ENCODE peak calls at places on chromosomes 1 and 21, in four cellular contexts. Z is WTC11, C is K562, G is HepG2. I is an unnamed sample.

GRCh38 chr1:58755468-58755872 is 28.4 kb downstream of the JUN start:
- DNase-seq in C (no peak), G (peak; percentile 83), Z (no peak), I (peak; percentile 33)

GRCh38 chr1:39154553-39155361 is 49.7 kb upstream of the MACF1 start:
- DNase-seq in Z (no peak), C (no peak), G (peak; percentile 57), I (no peak)

GRCh38 chr1:58727363-58727762 is 27.5 kb upstream of the MYSM1 start:
- DNase-seq in C (no peak), Z (no peak), G (peak; percentile 78), I (no peak)

GRCh38 chr1:184287001-184287400 is 99.8 kb upstream of the C1orf21 start:
- DNase-seq in Z (no peak), G (no peak), C (no peak), I (no peak)

GRCh38 chr1:59029768-59030167 is 245.9 kb upstream of the JUN start:
- DNase-seq in G (no peak), Z (no peak), C (no peak), I (no peak)

GRCh38 chr1:247357062-247357780 is 25.6 kb upstream of the ZNF496 start:
- DNase-seq in G (no peak), Z (no peak), C (no peak), I (no peak)

GRCh38 chr21:36678538-36678937 is 20.4 kb upstream of the SIM2 start:
- DNase-seq in Z (no peak), G (no peak), C (no peak), I (no peak)

GRCh38 chr21:45937721-45938452 is 43.7 kb upstream of the COL6A1 start:
- DNase-seq in Z (no peak), C (no peak), G (no peak), I (no peak)

GRCh38 chr1:224058303-224058702 is 55.6 kb upstream of the FBXO28 start:
- DNase-seq in G (no peak), C (no peak), Z (no peak), I (no peak)

GRCh38 chr21:36749935-36750578 is 51.1 kb downstream of the SIM2 start:
- DNase-seq in G (no peak), C (no peak), Z (peak; percentile 79), I (no peak)

GRCh38 chr1:112937070-112937469 is 18.9 kb downstream of the SLC16A1 start:
- DNase-seq in C (no peak), Z (no peak), G (no peak), I (no peak)

GRCh38 chr1:22319608-22320007 is 132.0 kb upstream of the ZBTB40 start:
- DNase-seq in C (no peak), Z (no peak), G (no peak), I (no peak)

GRCh38 chr1:22318279-22318983 is 133.2 kb upstream of the ZBTB40 start:
- DNase-seq in G (no peak), C (no peak), Z (peak; percentile 76), I (no peak)

GRCh38 chr1:22315315-22316078 is 136.2 kb upstream of the ZBTB40 start:
- DNase-seq in C (no peak), G (no peak), Z (no peak), I (no peak)

GRCh38 chr1:22317920-22318243 is 133.8 kb upstream of the ZBTB40 start:
- DNase-seq in C (no peak), Z (no peak), G (no peak), I (no peak)

GRCh38 chr1:22317231-22317919 is 134.3 kb upstream of the ZBTB40 start:
- DNase-seq in Z (peak; percentile 76), C (peak; percentile 86), G (no peak), I (no peak)
- TF ChIP-seq CREM in Z (no peak), C (no peak), G (no peak), I (no peak)

DNA sequence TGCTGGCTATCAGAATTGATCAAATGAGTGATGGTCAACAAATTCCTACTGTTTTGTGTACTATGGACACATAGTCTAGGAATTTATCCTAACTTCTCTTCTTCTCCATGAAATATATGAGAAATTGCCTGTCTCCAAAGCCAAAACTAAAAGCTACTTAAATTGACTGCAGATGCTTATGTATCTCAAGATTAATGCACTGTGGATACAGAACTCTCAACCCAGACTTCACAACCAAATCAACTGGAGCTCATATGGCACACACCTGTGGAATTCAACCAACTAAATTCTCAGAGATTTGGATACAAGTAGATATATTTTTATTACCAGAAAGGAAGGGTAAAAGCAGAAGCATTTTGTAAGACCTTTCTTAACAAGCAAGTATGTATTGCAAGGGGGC is 566.1 kb downstream of the LTN1 start:
- DNase-seq in G (no peak), C (no peak), Z (no peak), I (no peak)
- TF ChIP-seq CREM in G (no peak), C (no peak), Z (no peak), I (no peak)

GRCh38 chr1:159972443-159973205 is 18.6 kb upstream of the SLAMF9 start:
- DNase-seq in G (no peak), C (no peak), Z (no peak), I (no peak)
- TF ChIP-seq CREM in G (no peak), C (no peak), Z (no peak), I (no peak)

GRCh38 chr1:156926175-156926574 is 5.7 kb downstream of the LRRC71 start:
- DNase-seq in Z (no peak), G (no peak), C (peak; percentile 45), I (no peak)
- TF ChIP-seq CREM in Z (no peak), G (no peak), C (no peak), I (no peak)

DNA sequence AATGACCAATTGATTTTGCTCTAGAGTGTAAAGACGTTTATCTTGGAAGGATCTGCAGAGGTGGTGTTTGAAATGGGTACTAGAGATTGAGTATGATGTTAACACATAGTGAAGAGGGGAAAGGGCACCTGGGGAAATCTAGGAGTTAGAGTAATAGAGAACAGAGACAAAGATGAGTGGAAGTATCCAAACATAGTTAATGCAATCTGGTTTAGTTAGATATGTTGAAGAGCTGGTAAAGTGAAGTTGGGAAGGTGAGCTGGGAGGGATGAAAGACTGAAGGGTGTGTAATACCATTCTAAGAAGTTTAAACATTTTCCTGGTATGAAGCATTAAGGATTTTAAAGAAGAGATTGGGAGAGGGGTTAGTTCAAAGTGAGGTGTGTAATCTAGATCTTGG is 11.0 kb downstream of the XPR1 start:
- DNase-seq in G (no peak), C (no peak), Z (no peak), I (no peak)
- TF ChIP-seq CREM in G (no peak), C (no peak), Z (no peak), I (no peak)

DNA sequence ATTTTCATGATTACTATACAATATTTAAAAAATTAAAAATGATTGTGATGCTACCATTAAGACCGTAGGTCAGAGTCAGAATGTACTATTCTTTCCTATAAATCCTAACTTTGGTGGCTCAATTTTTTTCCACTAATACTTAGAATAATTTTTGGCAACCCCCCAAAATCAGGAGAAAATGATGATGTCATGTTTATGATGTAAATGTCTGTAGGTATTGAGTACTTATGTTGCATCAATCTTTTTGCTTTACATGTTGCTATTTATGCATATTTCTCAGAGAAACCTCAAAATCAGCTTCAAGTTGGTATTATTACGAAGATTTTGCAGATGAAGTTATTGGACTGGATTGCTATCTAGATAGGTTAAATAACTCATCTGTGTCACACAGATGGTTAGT is 371.2 kb downstream of the ADGRL2 start:
- DNase-seq in C (no peak), Z (no peak), G (no peak), I (no peak)
- TF ChIP-seq CREM in C (no peak), Z (no peak), G (no peak), I (no peak)

GRCh38 chr1:203282720-203283542 is 22.4 kb upstream of the BTG2 start:
- DNase-seq in G (no peak), Z (no peak), C (no peak), I (no peak)

GRCh38 chr1:203281851-203282661 is 23.3 kb upstream of the BTG2 start:
- DNase-seq in G (peak; percentile 29), C (no peak), Z (no peak), I (no peak)

GRCh38 chr1:203278885-203279406 is 26.4 kb upstream of the BTG2 start:
- DNase-seq in G (no peak), C (no peak), Z (no peak), I (no peak)

GRCh38 chr1:203280061-203280460 is 25.3 kb upstream of the BTG2 start:
- DNase-seq in Z (no peak), C (no peak), G (no peak), I (no peak)

DNA sequence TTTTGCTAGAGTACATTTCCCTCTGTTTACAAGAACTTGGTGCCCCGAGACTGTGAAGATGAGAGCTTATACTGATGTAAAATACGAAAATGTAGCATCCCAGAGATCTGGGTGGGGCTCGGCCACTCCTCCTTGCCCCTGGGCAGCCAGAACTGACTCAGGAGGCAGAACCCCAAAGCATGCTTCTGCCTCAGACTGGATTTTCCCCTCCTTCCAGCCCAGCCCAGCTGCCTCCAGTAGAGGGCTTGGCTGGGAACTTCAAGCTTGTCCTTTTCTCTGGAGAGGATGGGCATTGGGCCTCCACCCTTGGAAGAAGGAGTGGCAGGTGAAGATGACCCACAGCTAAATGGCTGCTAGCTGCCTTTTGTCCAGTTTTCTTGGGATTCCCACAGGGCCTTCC is 24.3 kb upstream of the BTG2 start:
- DNase-seq in G (no peak), Z (no peak), C (no peak), I (no peak)
- TF ChIP-seq CREM in G (no peak), Z (no peak), C (no peak), I (no peak)